ENCODE peak calls at places on chromosome 14, in four cellular contexts. X is SK-N-SH, M is stomach, G is transverse colon. N is an unnamed sample.

GRCh38 chr14:57085043-57085442 is 183.7 kb downstream of the EXOC5 start:
- DNase-seq in X (no peak), M (no peak), G (no peak), N (no peak)

GRCh38 chr14:88551936-88552565 is 2.8 kb downstream of the PTPN21 start:
- DNase-seq in X (peak), M (no peak), G (no peak), N (no peak)

GRCh38 chr14:25006961-25007795 is 42.8 kb downstream of the STXBP6 start:
- DNase-seq in X (no peak), M (no peak), G (no peak), N (no peak)

GRCh38 chr14:71418591-71419245 is 511.5 kb downstream of the PCNX1 start:
- DNase-seq in X (no peak), M (no peak), G (no peak), N (no peak)

GRCh38 chr14:56224179-56224578 is 106.0 kb downstream of the PELI2 start:
- DNase-seq in X (no peak), M (no peak), G (no peak), N (no peak)

GRCh38 chr14:59803052-59803451 is 67.5 kb downstream of the RTN1 start:
- DNase-seq in X (no peak), M (no peak), G (no peak), N (no peak)

GRCh38 chr14:105974902-105975301 is 448.5 kb downstream of the TMEM121 start:
- DNase-seq in X (peak), M (no peak), G (peak), N (no peak)

GRCh38 chr14:102717211-102717610 is 60.0 kb upstream of the TRAF3 start:
- DNase-seq in X (no peak), M (no peak), G (no peak), N (no peak)

GRCh38 chr14:64947710-64948611 is 5.4 kb upstream of the GPX2 start:
- DNase-seq in X (no peak), M (no peak), G (no peak), N (no peak)

GRCh38 chr14:101508948-101509729 is 52.2 kb upstream of the DIO3 start:
- DNase-seq in X (no peak), M (no peak), G (no peak), N (no peak)

GRCh38 chr14:49895480-49895879 is 2.6 kb downstream of the ARF6 start:
- DNase-seq in X (no peak), M (no peak), G (no peak), N (no peak)

GRCh38 chr14:77880056-77880455 is 80.1 kb downstream of the ADCK1 start:
- DNase-seq in X (no peak), M (peak), G (no peak), N (no peak)

GRCh38 chr14:29518335-29518734 is 409.3 kb downstream of the PRKD1 start:
- DNase-seq in X (no peak), M (no peak), G (no peak), N (no peak)

GRCh38 chr14:75660630-75661498 is at the start of the genes ERG28 and TTLL5:
- DNase-seq in X (peak), M (peak), G (peak), N (peak)
- TF ChIP-seq POLR2AphosphoS5 in X (peak), M (peak), G (peak), N (no peak)

DNA sequence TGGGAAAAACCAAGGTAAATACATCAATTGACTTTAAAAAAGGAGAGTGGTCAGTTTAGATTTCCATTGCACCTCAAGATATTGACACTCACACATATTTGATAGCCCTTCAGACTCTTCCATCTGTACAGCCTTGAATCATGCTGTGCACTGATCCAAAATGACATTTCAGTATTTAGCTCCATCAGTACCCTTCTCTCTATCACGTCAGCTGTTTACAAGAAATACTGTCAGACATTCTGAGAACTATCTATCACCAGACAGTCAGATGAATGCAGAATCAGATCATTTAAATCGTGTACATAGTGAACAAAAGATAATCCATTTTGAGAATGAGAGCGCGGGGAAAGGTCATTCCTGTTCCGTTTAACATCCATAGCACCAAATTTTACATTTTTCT is 511.9 kb downstream of the RPL10L start:
- DNase-seq in X (no peak), M (no peak), G (no peak), N (no peak)
- TF ChIP-seq POLR2AphosphoS5 in X (no peak), M (no peak), G (no peak), N (no peak)

GRCh38 chr14:91225025-91225424 is 19.5 kb downstream of the GPR68 start:
- DNase-seq in X (no peak), M (no peak), G (no peak), N (no peak)
- TF ChIP-seq POLR2AphosphoS5 in X (no peak), M (no peak), G (no peak), N (no peak)

GRCh38 chr14:68248481-68249255 is 429.1 kb downstream of the RAD51B start:
- DNase-seq in X (peak), M (no peak), G (no peak), N (no peak)
- TF ChIP-seq POLR2AphosphoS5 in X (no peak), M (no peak), G (no peak), N (no peak)

GRCh38 chr14:61229475-61229888 is 51.7 kb downstream of the TMEM30B start:
- DNase-seq in X (no peak), M (peak), G (no peak), N (no peak)
- TF ChIP-seq POLR2AphosphoS5 in X (no peak), M (no peak), G (no peak), N (no peak)

GRCh38 chr14:95830386-95830785 is 46.2 kb upstream of the TUNAR start:
- DNase-seq in X (no peak), M (no peak), G (no peak), N (no peak)
- TF ChIP-seq POLR2AphosphoS5 in X (no peak), M (no peak), G (no peak), N (no peak)

DNA sequence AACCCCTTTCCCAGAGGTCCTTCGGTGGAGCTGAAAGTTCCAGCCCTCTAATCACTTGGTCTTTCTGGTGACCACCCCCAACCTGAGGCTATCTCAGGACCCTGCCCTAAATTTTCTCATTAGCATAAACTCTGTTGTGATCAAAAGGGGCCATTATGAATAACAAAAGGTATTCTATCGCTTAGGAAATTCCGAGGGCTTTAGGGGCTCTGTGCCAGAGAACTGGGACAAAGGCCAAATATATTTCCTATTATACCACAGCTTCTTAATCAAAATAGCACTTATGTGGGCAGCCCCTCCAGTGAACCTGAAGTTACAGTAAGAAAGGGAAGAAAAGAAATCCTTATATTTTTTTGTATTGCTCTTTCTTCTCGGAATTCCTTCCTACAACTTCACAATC is 125.3 kb upstream of the NPAS3 start:
- DNase-seq in X (no peak), M (no peak), G (no peak), N (no peak)
- TF ChIP-seq POLR2AphosphoS5 in X (no peak), M (no peak), G (no peak), N (no peak)

DNA sequence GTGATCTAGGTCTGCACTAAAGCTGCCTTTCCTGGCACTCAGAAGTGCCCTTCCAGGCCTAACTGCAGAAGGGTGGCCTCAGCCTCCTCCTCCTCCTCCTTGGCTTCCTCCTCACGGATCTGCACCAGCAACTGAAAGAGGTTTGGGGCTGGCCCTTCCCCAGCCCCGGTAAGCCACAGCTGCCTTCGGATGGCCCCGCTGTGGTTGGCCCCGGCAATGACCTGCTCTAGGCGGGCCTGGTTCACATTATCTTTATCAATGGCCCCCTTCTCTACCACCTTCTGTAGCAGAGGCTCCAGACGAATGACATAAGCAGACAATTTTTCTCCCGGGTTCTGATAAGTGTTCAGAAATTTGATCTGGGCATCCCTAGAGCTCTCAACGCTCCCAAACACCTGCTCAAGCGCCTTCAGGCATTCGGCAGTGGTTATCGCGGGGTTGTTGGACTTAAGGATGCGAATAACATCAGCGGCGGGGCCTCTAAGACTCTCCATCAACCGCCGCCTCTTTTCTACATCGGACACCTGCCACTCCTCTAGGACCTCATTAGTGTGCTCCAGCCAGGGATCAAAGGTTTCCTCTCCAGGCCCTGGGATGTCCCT is 1.5 kb downstream of the PNMA1 start:
- DNase-seq in X (peak), M (no peak), G (no peak), N (no peak)
- TF ChIP-seq POLR2AphosphoS5 in X (no peak), M (no peak), G (no peak), N (no peak)

GRCh38 chr14:22650960-22651521 is 6.9 kb upstream of the OR6J1 start:
- DNase-seq in X (no peak), M (no peak), G (no peak), N (no peak)
- TF ChIP-seq POLR2AphosphoS5 in X (no peak), M (no peak), G (no peak), N (peak)

N was measured in Panc1.